ENCODE peak calls at places on chromosomes 16 and 17, in nine cellular contexts. N is endothelial cell of umbilical vein, O is WTC11, J is NB4, P is SK-N-SH, R is A549, G is HepG2, S is GM12878, C is HCT116. D is an unnamed sample.

GRCh38 chr17:40598928-40599627 is 33.8 kb upstream of the CCR7 start:
- DNase-seq in S (peak; percentile 97), R (no peak), C (no peak), P (no peak), N (no peak), G (no peak), J (peak; percentile 27), O (no peak), D (no peak)

GRCh38 chr16:2325791-2326190 is 14.7 kb downstream of the ABCA3 start:
- DNase-seq in G (no peak), C (no peak), S (no peak), N (no peak), O (no peak), J (no peak), P (no peak), R (no peak), D (no peak)

GRCh38 chr17:27153005-27153404 is 140.9 kb upstream of the WSB1 start:
- DNase-seq in S (no peak), G (no peak), P (no peak), N (no peak), R (no peak), O (no peak), C (no peak), J (no peak), D (no peak)

GRCh38 chr16:83561876-83562275 is 245.9 kb upstream of the HSBP1 start:
- DNase-seq in J (peak; percentile 37), P (no peak), R (no peak), N (peak; percentile 6), O (no peak), S (no peak), C (no peak), G (peak; percentile 13), D (no peak)

GRCh38 chr16:69727916-69728270 is 1.5 kb upstream of the NQO1 start:
- DNase-seq in R (no peak), O (no peak), N (no peak), C (no peak), S (no peak), P (no peak), J (peak; percentile 52), G (no peak), D (no peak)

GRCh38 chr17:39916918-39917317 is 1.5 kb downstream of the GSDMB start:
- DNase-seq in C (no peak), J (no peak), S (no peak), N (no peak), R (no peak), P (no peak), G (peak; percentile 77), O (no peak), D (no peak)

GRCh38 chr16:58026139-58026704 is 668 bp downstream of the MMP15 start:
- DNase-seq in C (no peak), P (peak; percentile 81), N (peak; percentile 56), O (peak; percentile 46), S (no peak), J (peak; percentile 61), R (peak; percentile 56), G (no peak), D (peak; percentile 72)

GRCh38 chr16:62041401-62041800 is 5.2 kb upstream of the CDH8 start:
- DNase-seq in P (peak; percentile 43), J (peak; percentile 32), R (peak; percentile 5), G (peak; percentile 40), N (no peak), C (no peak), S (no peak), O (peak; percentile 34), D (no peak)

GRCh38 chr17:18862011-18862410 is 4.1 kb downstream of the PRPSAP2 start:
- DNase-seq in C (no peak), R (no peak), S (no peak), O (no peak), N (no peak), G (no peak), J (no peak), P (no peak), D (peak; percentile 17)

GRCh38 chr17:74522381-74523090 is 8.7 kb downstream of the CD300LB start:
- DNase-seq in G (no peak), S (no peak), O (no peak), P (no peak), R (no peak), C (no peak), N (no peak), J (no peak), D (no peak)

GRCh38 chr16:72860726-72861562 is 187.0 kb downstream of the ZFHX3 start:
- DNase-seq in P (no peak), S (no peak), G (no peak), R (no peak), O (no peak), J (no peak), N (no peak), C (no peak), D (no peak)

GRCh38 chr17:39205112-39205526 is 5.0 kb downstream of the RPL19 start:
- DNase-seq in S (no peak), J (peak; percentile 49), C (no peak), O (no peak), G (no peak), P (no peak), N (no peak), R (no peak), D (no peak)

GRCh38 chr16:68492501-68493411 is 44.4 kb upstream of the SMPD3 start:
- DNase-seq in R (no peak), C (no peak), S (no peak), J (no peak), N (no peak), G (no peak), O (no peak), P (no peak), D (no peak)

GRCh38 chr16:68490358-68490757 is 42.0 kb upstream of the SMPD3 start:
- DNase-seq in O (no peak), G (no peak), S (no peak), R (no peak), N (no peak), J (no peak), C (no peak), P (no peak), D (no peak)

GRCh38 chr16:68492151-68492500 is 43.8 kb upstream of the SMPD3 start:
- DNase-seq in J (no peak), R (no peak), O (no peak), P (no peak), G (no peak), S (no peak), C (no peak), N (no peak), D (no peak)

GRCh38 chr16:68491576-68491950 is 43.3 kb upstream of the SMPD3 start:
- DNase-seq in G (no peak), J (no peak), S (no peak), P (no peak), N (no peak), R (no peak), O (no peak), C (no peak), D (no peak)

DNA sequence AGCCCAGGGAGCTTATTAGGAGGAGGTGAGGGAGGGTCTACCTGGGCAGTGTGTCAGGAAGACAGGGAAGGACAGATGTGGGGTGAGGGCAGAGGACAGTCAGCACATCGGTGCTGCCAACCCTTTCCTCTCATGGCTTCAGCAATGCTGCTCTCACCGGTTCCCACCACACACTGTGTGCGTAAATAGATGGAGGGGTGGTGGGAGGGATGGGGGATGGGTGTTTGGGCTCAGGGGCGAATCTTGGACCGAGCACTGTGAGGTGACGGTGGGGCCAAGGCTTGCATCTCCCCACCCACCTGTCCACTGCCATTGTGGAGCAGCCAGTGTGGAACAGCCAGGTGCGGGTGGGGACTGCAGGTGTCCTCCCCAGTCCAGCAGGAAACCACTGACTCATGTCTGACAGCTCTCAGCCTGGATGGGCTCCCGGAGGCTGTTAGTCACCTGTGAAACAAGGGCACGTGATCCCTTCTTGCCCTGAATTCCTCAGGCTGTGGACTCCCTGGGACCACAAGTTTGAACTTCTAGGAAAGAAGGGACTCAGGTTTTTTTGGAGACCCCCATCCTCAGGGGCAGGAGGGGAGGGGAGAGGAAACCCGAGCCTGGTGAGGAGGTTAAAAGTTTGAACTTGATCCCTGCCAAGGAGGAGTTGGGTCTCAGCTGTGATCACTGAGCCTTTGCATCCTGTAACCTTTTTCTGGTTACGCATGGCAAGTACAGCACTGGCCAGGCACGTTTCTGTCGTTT is 42.7 kb upstream of the SMPD3 start:
- DNase-seq in R (peak; percentile 62), C (peak; percentile 74), N (no peak), P (no peak), J (no peak), O (peak; percentile 22), G (no peak), S (no peak), D (no peak)
- TF ChIP-seq MAX in R (no peak), C (peak; percentile 67), N (no peak), P (no peak), J (no peak), O (no peak), G (no peak), S (no peak), D (peak; percentile 7)

DNA sequence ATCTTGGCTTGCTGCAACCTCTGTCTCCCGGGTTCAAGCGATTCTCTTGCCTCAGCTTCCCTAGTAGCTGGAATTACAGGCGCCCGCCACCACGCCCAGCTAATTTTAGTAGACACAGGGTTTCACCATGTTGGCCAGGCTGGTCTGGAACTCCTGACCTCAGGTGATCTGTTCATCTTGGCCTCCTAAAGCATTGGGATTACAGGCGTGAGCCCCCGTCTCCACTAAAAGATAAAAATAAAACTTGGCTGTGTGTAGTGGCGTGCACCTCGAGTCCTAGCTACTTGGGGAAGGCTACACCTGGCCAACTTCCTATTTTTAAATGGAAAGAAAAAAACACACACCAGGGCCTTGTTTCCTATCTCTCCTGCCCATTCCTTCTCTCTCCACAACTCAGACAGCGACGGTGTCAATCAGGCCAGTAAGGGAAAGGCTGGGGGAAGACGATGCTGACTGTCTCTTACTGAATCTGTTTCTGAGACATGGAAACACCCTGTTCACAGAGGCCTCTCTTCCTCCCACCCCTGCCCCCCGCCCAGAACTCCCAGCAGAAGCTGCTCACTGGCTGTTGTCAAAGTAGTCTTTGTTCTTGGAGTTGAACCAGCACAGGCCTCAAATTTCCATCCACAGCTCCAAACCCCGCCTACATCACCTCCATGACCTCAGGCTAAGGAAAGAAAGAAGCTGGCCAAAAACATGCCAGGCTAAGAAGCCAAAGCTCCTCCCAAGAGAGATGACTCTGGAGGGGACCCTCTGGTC is 96.6 kb downstream of the NXN start:
- DNase-seq in J (no peak), G (peak; percentile 83), O (peak; percentile 31), R (no peak), P (no peak), C (no peak), S (no peak), N (peak; percentile 82), D (no peak)
- TF ChIP-seq MAX in J (no peak), G (no peak), O (no peak), R (no peak), P (no peak), C (no peak), S (no peak), N (no peak), D (no peak)

GRCh38 chr17:83148317-83149044 is 69.1 kb downstream of the METRNL start:
- DNase-seq in C (no peak), N (no peak), R (no peak), S (no peak), J (no peak), G (no peak), O (no peak), P (no peak), D (no peak)
- TF ChIP-seq MAX in C (no peak), N (no peak), R (no peak), S (no peak), J (no peak), G (no peak), O (no peak), P (no peak), D (no peak)

DNA sequence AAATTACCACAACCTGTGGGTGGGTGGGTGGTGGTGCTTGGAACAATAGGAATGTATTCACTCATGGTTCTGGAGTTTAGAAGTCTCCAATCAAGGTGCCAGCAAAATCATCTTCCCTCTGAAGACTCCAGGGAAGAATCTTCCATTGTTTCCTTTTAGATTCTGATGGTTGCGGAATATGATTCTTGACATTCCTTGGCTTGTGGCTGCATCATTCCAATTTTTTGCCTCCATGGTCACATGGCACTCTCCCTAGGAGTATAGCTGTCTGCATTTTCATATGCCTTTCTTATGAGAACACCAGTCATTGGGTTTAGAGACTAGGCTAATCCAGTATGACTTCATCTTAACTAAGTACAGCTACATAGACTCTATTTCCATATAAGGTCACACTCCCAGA is 401.0 kb downstream of the HS3ST3B1 start:
- DNase-seq in S (no peak), N (no peak), O (no peak), P (no peak), C (no peak), R (no peak), J (no peak), G (no peak), D (no peak)
- TF ChIP-seq MAX in S (no peak), N (no peak), O (no peak), P (no peak), C (no peak), R (no peak), J (no peak), G (no peak), D (no peak)

D was measured in H1.